ENCODE peak calls at places on chromosomes 12 and 14, in seven cellular contexts. H, Q, W, B, S, X and O are unnamed samples.

GRCh38 chr12:67534671-67535070 is 113.9 kb upstream of the DYRK2 start:
- DNase-seq in H (peak; percentile 95), Q (no peak), W (no peak), B (peak; percentile 72), S (no peak), X (peak; percentile 21), O (peak; percentile 94)

GRCh38 chr12:132162508-132163031 is 18.3 kb downstream of the NOC4L start:
- DNase-seq in H (peak; percentile 86), Q (peak; percentile 59), W (no peak), B (peak; percentile 95), S (no peak), X (no peak), O (peak; percentile 76)

GRCh38 chr12:83317641-83318040 is 630.9 kb downstream of the TMTC2 start:
- DNase-seq in H (no peak), Q (no peak), W (no peak), B (no peak), S (no peak), X (no peak), O (no peak)

GRCh38 chr14:29222671-29223268 is 456.2 kb downstream of the FOXG1 start:
- DNase-seq in H (peak; percentile 61), Q (no peak), W (peak; percentile 36), B (peak; percentile 82), S (no peak), X (no peak), O (peak; percentile 80)

GRCh38 chr12:120472521-120472920 is 3.0 kb upstream of the SRSF9 start:
- DNase-seq in H (peak; percentile 13), Q (no peak), W (no peak), B (peak; percentile 26), S (no peak), X (no peak), O (no peak)

GRCh38 chr14:94598816-94599655 is 13.2 kb upstream of the SERPINA3 start:
- DNase-seq in H (peak; percentile 95), Q (no peak), W (peak; percentile 76), B (peak; percentile 97), S (no peak), X (peak; percentile 20), O (peak; percentile 97)

GRCh38 chr12:6792522-6793201 is 3.3 kb downstream of the CD4 start:
- DNase-seq in H (no peak), Q (peak; percentile 71), W (no peak), B (peak; percentile 3), S (peak; percentile 42), X (no peak), O (no peak)

GRCh38 chr14:96754845-96755184 is 42.4 kb upstream of the VRK1 start:
- DNase-seq in H (peak; percentile 28), Q (no peak), W (peak; percentile 76), B (no peak), S (no peak), X (no peak), O (no peak)

GRCh38 chr12:104352106-104352713 is 48.7 kb downstream of the EID3 start:
- DNase-seq in H (peak; percentile 49), Q (no peak), W (no peak), B (peak; percentile 56), S (no peak), X (no peak), O (peak; percentile 76)

GRCh38 chr12:59928416-59928815 is 332.6 kb downstream of the SLC16A7 start:
- DNase-seq in H (no peak), Q (no peak), W (no peak), B (no peak), S (no peak), X (no peak), O (no peak)

GRCh38 chr14:104870368-104871144 is 5.5 kb downstream of the CEP170B start:
- DNase-seq in H (no peak), Q (peak; percentile 51), W (peak; percentile 27), B (no peak), S (peak; percentile 51), X (no peak), O (no peak)

GRCh38 chr12:6171409-6172015 is 28.7 kb upstream of the CD9 start:
- DNase-seq in H (no peak), Q (peak; percentile 66), W (no peak), B (no peak), S (no peak), X (no peak), O (no peak)

GRCh38 chr14:68473794-68474193 is 319.1 kb downstream of the ZFP36L1 start:
- DNase-seq in H (no peak), Q (no peak), W (no peak), B (no peak), S (no peak), X (no peak), O (no peak)

GRCh38 chr12:95548539-95549391 is 2.5 kb downstream of the USP44 start:
- DNase-seq in H (no peak), Q (peak; percentile 76), W (peak; percentile 48), B (peak; percentile 39), S (peak; percentile 74), X (no peak), O (peak; percentile 21)
- H3K4me3 ChIP-seq in H (peak overlapping the region; percentile 42), Q (peak overlapping the region; percentile 71), W (peak overlapping the region; percentile 64), B (peak overlapping the region; percentile 76), S (peak overlapping the region; percentile 81), X (peak overlapping the region; percentile 57), O (peak overlapping the region; percentile 65)

GRCh38 chr12:92995258-92995905 is 66.3 kb upstream of the EEA1 start:
- DNase-seq in H (no peak), Q (no peak), W (no peak), B (no peak), S (no peak), X (no peak), O (no peak)
- H3K4me3 ChIP-seq in H (no peak overlapping the region), Q (no peak overlapping the region), W (no peak overlapping the region), B (no peak overlapping the region), S (no peak overlapping the region), X (no peak overlapping the region), O (no peak overlapping the region)

GRCh38 chr14:61559641-61560201 is 135.6 kb upstream of the HIF1A start:
- DNase-seq in H (no peak), Q (no peak), W (peak; percentile 40), B (no peak), S (no peak), X (peak; percentile 72), O (no peak)
- H3K4me3 ChIP-seq in H (no peak overlapping the region), Q (no peak overlapping the region), W (no peak overlapping the region), B (no peak overlapping the region), S (no peak overlapping the region), X (no peak overlapping the region), O (no peak overlapping the region)

GRCh38 chr14:38065101-38065762 is 142.5 kb upstream of the SSTR1 start:
- DNase-seq in H (no peak), Q (no peak), W (peak; percentile 37), B (no peak), S (peak; percentile 58), X (no peak), O (no peak)
- H3K4me3 ChIP-seq in H (no peak overlapping the region), Q (no peak overlapping the region), W (no peak overlapping the region), B (no peak overlapping the region), S (peak overlapping the region; percentile 16), X (no peak overlapping the region), O (no peak overlapping the region)

DNA sequence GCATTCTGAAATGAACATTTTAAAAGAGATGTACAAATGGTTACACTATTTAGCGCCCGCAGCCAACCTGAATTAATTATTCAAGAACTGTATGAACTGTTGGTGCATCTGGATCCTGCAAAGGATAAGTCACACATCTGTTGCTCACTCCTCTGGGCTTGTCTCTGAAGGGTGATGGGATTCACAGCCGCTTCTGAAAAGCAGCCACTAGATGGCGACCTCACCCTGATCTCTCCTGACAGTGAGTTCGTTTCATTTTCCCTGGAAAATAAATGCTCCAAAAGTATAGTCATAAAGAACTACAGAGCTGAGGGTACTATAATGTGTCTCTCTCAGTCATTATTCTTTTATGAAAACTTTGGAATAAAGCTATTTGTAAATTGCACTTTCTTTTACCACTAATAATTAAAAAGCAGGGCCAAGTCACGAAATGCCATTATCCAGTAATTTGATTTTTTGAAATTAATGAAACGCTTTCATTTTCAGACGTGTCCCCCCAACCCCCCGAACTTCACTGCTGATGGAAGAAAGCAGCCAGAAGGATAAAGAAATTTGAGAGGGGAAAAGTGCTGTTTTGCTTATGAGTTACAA is 789.6 kb downstream of the NRXN3 start:
- DNase-seq in H (peak; percentile 76), Q (peak; percentile 57), W (peak; percentile 71), B (peak; percentile 89), S (peak; percentile 28), X (peak; percentile 86), O (peak; percentile 82)
- H3K4me3 ChIP-seq in H (peak overlapping the region; percentile 28), Q (peak overlapping the region; percentile 20), W (no peak overlapping the region), B (peak overlapping the region; percentile 65), S (no peak overlapping the region), X (no peak overlapping the region), O (no peak overlapping the region)

DNA sequence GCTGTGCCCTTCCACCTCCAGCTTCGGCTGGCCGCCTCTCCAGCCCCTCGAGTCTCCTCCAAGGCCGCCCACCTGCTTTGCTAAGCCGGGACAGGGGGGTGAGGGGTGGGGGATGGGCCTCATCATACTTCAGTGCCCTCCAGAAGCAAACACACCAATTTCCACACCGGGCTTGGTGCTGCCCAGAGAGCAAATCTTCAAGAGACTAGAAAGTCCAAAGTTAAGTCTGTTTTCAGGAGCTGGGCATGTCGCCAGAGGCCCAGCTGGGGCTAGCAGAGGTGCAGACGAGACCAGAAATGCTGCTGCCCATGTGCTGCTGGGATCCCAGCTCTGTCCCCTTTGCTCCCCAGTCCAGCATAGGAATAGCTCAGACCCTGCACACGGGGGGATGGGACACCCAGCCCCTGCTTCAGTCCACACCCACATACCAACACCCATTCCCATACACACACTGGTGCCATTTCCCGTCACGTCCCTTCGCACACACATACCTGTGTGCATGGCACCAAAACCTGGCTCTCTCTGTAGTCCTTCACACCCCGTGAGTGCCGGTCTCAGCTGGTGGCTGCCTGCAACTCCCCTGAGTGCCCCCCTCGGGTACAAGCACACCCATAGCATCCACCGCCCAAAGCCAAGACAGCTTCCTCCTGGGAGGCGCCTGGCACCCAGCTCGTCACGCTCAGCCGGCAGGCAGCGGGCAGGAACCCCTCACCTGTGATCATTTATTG is 994 bp downstream of the SLC6A12 start:
- DNase-seq in H (no peak), Q (no peak), W (no peak), B (peak; percentile 16), S (no peak), X (no peak), O (peak; percentile 5)
- H3K4me3 ChIP-seq in H (no peak overlapping the region), Q (peak overlapping the region; percentile 39), W (no peak overlapping the region), B (no peak overlapping the region), S (no peak overlapping the region), X (no peak overlapping the region), O (no peak overlapping the region)

DNA sequence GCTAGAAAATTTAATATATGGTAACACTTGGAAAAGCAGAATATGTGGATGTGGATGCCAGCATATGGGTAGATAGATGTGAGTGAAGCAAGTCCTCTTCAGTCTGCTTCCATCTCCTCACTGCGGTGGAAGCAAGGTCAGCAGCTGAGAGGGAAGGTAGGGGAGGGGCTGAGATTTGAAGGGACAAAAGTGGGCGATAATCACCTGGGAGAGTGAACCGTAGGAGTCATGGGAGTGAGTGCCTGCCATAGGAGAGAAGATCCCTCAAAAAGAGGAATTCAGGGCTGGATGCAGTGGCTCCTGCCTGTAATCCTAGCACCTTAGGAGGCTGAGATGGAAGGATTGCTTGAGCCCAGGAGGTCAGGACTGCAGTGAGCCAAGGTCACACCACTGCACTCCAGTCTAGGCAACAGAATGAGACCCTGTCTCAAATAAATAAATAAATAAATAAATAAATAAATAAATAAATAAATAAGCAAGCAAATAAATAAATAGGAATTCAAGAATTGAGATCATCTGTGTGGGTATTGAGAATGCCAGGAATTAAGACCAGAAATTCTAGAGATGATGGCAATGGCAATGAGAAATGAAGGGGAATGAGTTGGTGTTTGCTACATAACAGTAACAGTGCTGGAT is 123.4 kb downstream of the BICD1 start:
- DNase-seq in H (no peak), Q (no peak), W (peak; percentile 67), B (no peak), S (no peak), X (no peak), O (no peak)
- H3K4me3 ChIP-seq in H (no peak overlapping the region), Q (no peak overlapping the region), W (no peak overlapping the region), B (no peak overlapping the region), S (no peak overlapping the region), X (no peak overlapping the region), O (no peak overlapping the region)